ENCODE peak calls at places on chromosome 3, in ten cellular contexts. N, I, C, A, V, B, L, K, J and E are unnamed samples.

GRCh38 chr3:118802325-118803095 is 232.1 kb downstream of the IGSF11 start:
- DNase-seq in N (no peak), I (no peak), C (no peak), A (no peak), V (no peak), B (no peak), L (no peak), K (no peak), J (no peak), E (no peak)

GRCh38 chr3:72290859-72291641 is 506.1 kb upstream of the PROK2 start:
- DNase-seq in N (no peak), I (no peak), C (no peak), A (no peak), V (no peak), B (no peak), L (no peak), K (no peak), J (peak; percentile 43), E (no peak)

GRCh38 chr3:99774467-99774866 is 43.2 kb upstream of the CMSS1 start:
- DNase-seq in N (no peak), I (no peak), C (no peak), A (no peak), V (no peak), B (peak; percentile 23), L (no peak), K (no peak), J (no peak), E (no peak)

GRCh38 chr3:148089171-148089570 is 608.5 kb upstream of the AGTR1 start:
- DNase-seq in N (no peak), I (no peak), C (peak; percentile 6), A (no peak), V (no peak), B (no peak), L (no peak), K (no peak), J (no peak), E (no peak)

GRCh38 chr3:171383206-171384018 is 76.8 kb downstream of the TNIK start:
- DNase-seq in N (no peak), I (peak; percentile 82), C (no peak), A (no peak), V (no peak), B (no peak), L (no peak), K (peak; percentile 18), J (no peak), E (no peak)

GRCh38 chr3:160226026-160226739 is 961 bp downstream of the C3orf80 start:
- DNase-seq in N (no peak), I (no peak), C (peak; percentile 68), A (no peak), V (no peak), B (no peak), L (no peak), K (peak; percentile 74), J (peak; percentile 43), E (no peak)

GRCh38 chr3:195209836-195210551 is 61.0 kb downstream of the XXYLT1 start:
- DNase-seq in N (no peak), I (no peak), C (peak; percentile 38), A (no peak), V (no peak), B (no peak), L (no peak), K (no peak), J (no peak), E (no peak)

GRCh38 chr3:94414412-94414811 is 351.6 kb downstream of the NSUN3 start:
- DNase-seq in N (no peak), I (no peak), C (no peak), A (no peak), V (no peak), B (no peak), L (no peak), K (no peak), J (no peak), E (no peak)

GRCh38 chr3:112011376-112011940 is 12.7 kb downstream of the TAGLN3 start:
- DNase-seq in N (no peak), I (no peak), C (no peak), A (no peak), V (no peak), B (no peak), L (no peak), K (no peak), J (no peak), E (no peak)

GRCh38 chr3:152737021-152737908 is 97.7 kb upstream of the P2RY1 start:
- DNase-seq in N (no peak), I (no peak), C (no peak), A (no peak), V (no peak), B (peak; percentile 3), L (no peak), K (no peak), J (no peak), E (no peak)

GRCh38 chr3:35800960-35801459 is 161.7 kb downstream of the ARPP21 start:
- DNase-seq in N (no peak), I (no peak), C (no peak), A (no peak), V (no peak), B (no peak), L (no peak), K (no peak), J (no peak), E (no peak)

GRCh38 chr3:123083446-123084124 is 16.8 kb downstream of the PDIA5 start:
- DNase-seq in N (no peak), I (no peak), C (no peak), A (no peak), V (no peak), B (no peak), L (no peak), K (peak; percentile 44), J (no peak), E (no peak)

GRCh38 chr3:127764841-127765362 is 57.4 kb downstream of the MGLL start:
- DNase-seq in N (no peak), I (no peak), C (no peak), A (no peak), V (no peak), B (no peak), L (no peak), K (no peak), J (no peak), E (no peak)

GRCh38 chr3:81758275-81758674 is 3.2 kb downstream of the GBE1 start:
- DNase-seq in N (no peak), I (no peak), C (no peak), A (no peak), V (no peak), B (no peak), L (no peak), K (no peak), J (no peak), E (no peak)

GRCh38 chr3:13134879-13135206 is 61.6 kb upstream of the IQSEC1 start:
- DNase-seq in N (no peak), I (no peak), C (no peak), A (no peak), V (peak; percentile 12), B (no peak), L (no peak), K (no peak), J (no peak), E (no peak)

GRCh38 chr3:125062904-125063618 is 7.3 kb upstream of the HEG1 start:
- DNase-seq in N (no peak), I (no peak), C (no peak), A (no peak), V (no peak), B (peak; percentile 96), L (no peak), K (no peak), J (no peak), E (no peak)

GRCh38 chr3:119492128-119492527 is 6.2 kb upstream of the TIMMDC1 start:
- DNase-seq in N (no peak), I (no peak), C (no peak), A (no peak), V (no peak), B (no peak), L (no peak), K (no peak), J (no peak), E (no peak)

GRCh38 chr3:66819993-66820501 is 178.1 kb upstream of the KBTBD8 start:
- DNase-seq in N (no peak), I (peak; percentile 89), C (no peak), A (no peak), V (no peak), B (no peak), L (no peak), K (peak; percentile 72), J (no peak), E (no peak)